ENCODE peak calls at places on chromosomes 2 and 18, in ten cellular contexts. One of them, this sample, is unnamed.

GRCh38 chr2:99692785-99693184 is 203.0 kb upstream of the REV1 start:
- DNase-seq in right atrium auricular region: peak
- DNase-seq in tibial nerve: no peak
- DNase-seq in aorta: no peak
- DNase-seq in substantia nigra: no peak
- DNase-seq in OCI-LY7: peak
- DNase-seq in cardiac muscle cell: no peak
- DNase-seq in fibroblast of lung: no peak
- DNase-seq in HepG2: no peak
- DNase-seq in left ventricle myocardium inferior: no peak
- DNase-seq in this sample: no peak

GRCh38 chr18:3886575-3887322 is 436.8 kb downstream of the TGIF1 start:
- DNase-seq in right atrium auricular region: no peak
- DNase-seq in tibial nerve: no peak
- DNase-seq in aorta: no peak
- DNase-seq in substantia nigra: no peak
- DNase-seq in OCI-LY7: peak
- DNase-seq in cardiac muscle cell: peak
- DNase-seq in fibroblast of lung: no peak
- DNase-seq in HepG2: no peak
- DNase-seq in left ventricle myocardium inferior: no peak
- DNase-seq in this sample: no peak

GRCh38 chr18:79863946-79864725 is 66.4 kb downstream of the KCNG2 start:
- DNase-seq in right atrium auricular region: no peak
- DNase-seq in tibial nerve: peak
- DNase-seq in aorta: no peak
- DNase-seq in substantia nigra: no peak
- DNase-seq in OCI-LY7: no peak
- DNase-seq in cardiac muscle cell: no peak
- DNase-seq in fibroblast of lung: no peak
- DNase-seq in HepG2: no peak
- DNase-seq in left ventricle myocardium inferior: no peak
- DNase-seq in this sample: no peak

GRCh38 chr2:230614913-230615332 is 97.7 kb upstream of the CAB39 start:
- DNase-seq in right atrium auricular region: no peak
- DNase-seq in tibial nerve: no peak
- DNase-seq in aorta: no peak
- DNase-seq in substantia nigra: no peak
- DNase-seq in OCI-LY7: peak
- DNase-seq in cardiac muscle cell: no peak
- DNase-seq in fibroblast of lung: peak
- DNase-seq in HepG2: no peak
- DNase-seq in left ventricle myocardium inferior: no peak
- DNase-seq in this sample: no peak

GRCh38 chr18:69586581-69586980 is 185.9 kb downstream of the DOK6 start:
- DNase-seq in right atrium auricular region: no peak
- DNase-seq in tibial nerve: no peak
- DNase-seq in aorta: no peak
- DNase-seq in substantia nigra: no peak
- DNase-seq in OCI-LY7: no peak
- DNase-seq in cardiac muscle cell: no peak
- DNase-seq in fibroblast of lung: no peak
- DNase-seq in HepG2: no peak
- DNase-seq in left ventricle myocardium inferior: no peak
- DNase-seq in this sample: no peak

GRCh38 chr18:38966846-38967245 is 1401.2 kb upstream of the CELF4 start:
- DNase-seq in right atrium auricular region: no peak
- DNase-seq in tibial nerve: no peak
- DNase-seq in aorta: no peak
- DNase-seq in substantia nigra: no peak
- DNase-seq in OCI-LY7: no peak
- DNase-seq in cardiac muscle cell: no peak
- DNase-seq in fibroblast of lung: peak
- DNase-seq in HepG2: no peak
- DNase-seq in left ventricle myocardium inferior: no peak
- DNase-seq in this sample: no peak

GRCh38 chr18:12309683-12310198 is 1.7 kb downstream of the TUBB6 start:
- DNase-seq in right atrium auricular region: peak
- DNase-seq in tibial nerve: no peak
- DNase-seq in aorta: no peak
- DNase-seq in substantia nigra: no peak
- DNase-seq in OCI-LY7: no peak
- DNase-seq in cardiac muscle cell: no peak
- DNase-seq in fibroblast of lung: no peak
- DNase-seq in HepG2: no peak
- DNase-seq in left ventricle myocardium inferior: no peak
- DNase-seq in this sample: peak

GRCh38 chr2:71474116-71474743 is 20.9 kb downstream of the DYSF start:
- DNase-seq in right atrium auricular region: no peak
- DNase-seq in tibial nerve: no peak
- DNase-seq in aorta: no peak
- DNase-seq in substantia nigra: no peak
- DNase-seq in OCI-LY7: no peak
- DNase-seq in cardiac muscle cell: no peak
- DNase-seq in fibroblast of lung: no peak
- DNase-seq in HepG2: no peak
- DNase-seq in left ventricle myocardium inferior: no peak
- DNase-seq in this sample: no peak

GRCh38 chr2:174939046-174939445 is 66.1 kb downstream of the CHN1 start:
- DNase-seq in right atrium auricular region: no peak
- DNase-seq in tibial nerve: no peak
- DNase-seq in aorta: no peak
- DNase-seq in substantia nigra: no peak
- DNase-seq in OCI-LY7: no peak
- DNase-seq in cardiac muscle cell: no peak
- DNase-seq in fibroblast of lung: peak
- DNase-seq in HepG2: no peak
- DNase-seq in left ventricle myocardium inferior: no peak
- DNase-seq in this sample: peak

GRCh38 chr18:42107287-42108045 is 152.4 kb downstream of the PIK3C3 start:
- DNase-seq in right atrium auricular region: no peak
- DNase-seq in tibial nerve: no peak
- DNase-seq in aorta: no peak
- DNase-seq in substantia nigra: no peak
- DNase-seq in OCI-LY7: no peak
- DNase-seq in cardiac muscle cell: no peak
- DNase-seq in fibroblast of lung: no peak
- DNase-seq in HepG2: no peak
- DNase-seq in left ventricle myocardium inferior: no peak
- DNase-seq in this sample: no peak

GRCh38 chr2:191333911-191334357 is 88.7 kb downstream of the MYO1B start:
- DNase-seq in right atrium auricular region: no peak
- DNase-seq in tibial nerve: no peak
- DNase-seq in aorta: no peak
- DNase-seq in substantia nigra: no peak
- DNase-seq in OCI-LY7: no peak
- DNase-seq in cardiac muscle cell: no peak
- DNase-seq in fibroblast of lung: peak
- DNase-seq in HepG2: no peak
- DNase-seq in left ventricle myocardium inferior: no peak
- DNase-seq in this sample: peak

GRCh38 chr2:30709516-30709915 is 97.7 kb downstream of the CAPN13 start:
- DNase-seq in right atrium auricular region: peak
- DNase-seq in tibial nerve: no peak
- DNase-seq in aorta: no peak
- DNase-seq in substantia nigra: no peak
- DNase-seq in OCI-LY7: no peak
- DNase-seq in cardiac muscle cell: no peak
- DNase-seq in fibroblast of lung: no peak
- DNase-seq in HepG2: no peak
- DNase-seq in left ventricle myocardium inferior: no peak
- DNase-seq in this sample: no peak

GRCh38 chr2:212538156-212539144 is at the start of gene ERBB4:
- DNase-seq in right atrium auricular region: no peak
- DNase-seq in tibial nerve: no peak
- DNase-seq in aorta: peak
- DNase-seq in substantia nigra: peak
- DNase-seq in OCI-LY7: no peak
- DNase-seq in cardiac muscle cell: peak
- DNase-seq in fibroblast of lung: no peak
- DNase-seq in HepG2: no peak
- DNase-seq in left ventricle myocardium inferior: peak
- DNase-seq in this sample: no peak

DNA sequence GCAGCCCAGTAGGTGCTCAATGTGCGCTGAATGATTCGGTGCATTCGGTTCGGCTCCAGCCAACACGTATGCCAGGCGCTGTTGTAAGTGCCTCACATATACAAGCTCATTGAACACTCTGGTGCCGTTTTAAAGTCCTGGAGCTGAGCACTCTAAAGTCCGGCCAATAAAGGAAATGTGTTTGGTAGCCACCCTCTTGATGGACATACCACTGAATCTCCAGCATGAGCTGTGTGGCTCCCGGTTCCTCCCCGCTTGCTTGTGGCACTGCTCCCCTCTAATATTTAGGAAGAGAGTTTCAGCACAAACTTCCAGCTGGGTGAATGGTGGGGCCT is 112.1 kb downstream of the MCFD2 start:
- DNase-seq in right atrium auricular region: peak
- DNase-seq in tibial nerve: no peak
- DNase-seq in aorta: no peak
- DNase-seq in substantia nigra: no peak
- DNase-seq in OCI-LY7: no peak
- DNase-seq in cardiac muscle cell: no peak
- DNase-seq in fibroblast of lung: no peak
- DNase-seq in HepG2: no peak
- DNase-seq in left ventricle myocardium inferior: no peak
- DNase-seq in this sample: no peak
- H3K27ac ChIP-seq in right atrium auricular region: peak
- H3K27ac ChIP-seq in tibial nerve: no peak
- H3K27ac ChIP-seq in aorta: no peak
- H3K27ac ChIP-seq in substantia nigra: no peak
- H3K27ac ChIP-seq in OCI-LY7: no peak
- H3K27ac ChIP-seq in cardiac muscle cell: no peak
- H3K27ac ChIP-seq in fibroblast of lung: peak
- H3K27ac ChIP-seq in HepG2: no peak
- H3K27ac ChIP-seq in left ventricle myocardium inferior: peak
- H3K27ac ChIP-seq in this sample: peak

GRCh38 chr2:128310761-128311160 is 7.9 kb downstream of the HS6ST1 start:
- DNase-seq in right atrium auricular region: no peak
- DNase-seq in tibial nerve: no peak
- DNase-seq in aorta: no peak
- DNase-seq in substantia nigra: no peak
- DNase-seq in OCI-LY7: no peak
- DNase-seq in cardiac muscle cell: no peak
- DNase-seq in fibroblast of lung: no peak
- DNase-seq in HepG2: no peak
- DNase-seq in left ventricle myocardium inferior: peak
- DNase-seq in this sample: no peak

GRCh38 chr2:128309341-128310093 is 9.2 kb downstream of the HS6ST1 start:
- DNase-seq in right atrium auricular region: no peak
- DNase-seq in tibial nerve: peak
- DNase-seq in aorta: no peak
- DNase-seq in substantia nigra: peak
- DNase-seq in OCI-LY7: no peak
- DNase-seq in cardiac muscle cell: peak
- DNase-seq in fibroblast of lung: peak
- DNase-seq in HepG2: peak
- DNase-seq in left ventricle myocardium inferior: peak
- DNase-seq in this sample: no peak

GRCh38 chr2:128311216-128311754 is 7.4 kb downstream of the HS6ST1 start:
- DNase-seq in right atrium auricular region: no peak
- DNase-seq in tibial nerve: no peak
- DNase-seq in aorta: no peak
- DNase-seq in substantia nigra: no peak
- DNase-seq in OCI-LY7: no peak
- DNase-seq in cardiac muscle cell: no peak
- DNase-seq in fibroblast of lung: no peak
- DNase-seq in HepG2: no peak
- DNase-seq in left ventricle myocardium inferior: no peak
- DNase-seq in this sample: no peak

GRCh38 chr2:128308889-128309288 is 9.8 kb downstream of the HS6ST1 start:
- DNase-seq in right atrium auricular region: no peak
- DNase-seq in tibial nerve: no peak
- DNase-seq in aorta: no peak
- DNase-seq in substantia nigra: no peak
- DNase-seq in OCI-LY7: no peak
- DNase-seq in cardiac muscle cell: no peak
- DNase-seq in fibroblast of lung: no peak
- DNase-seq in HepG2: no peak
- DNase-seq in left ventricle myocardium inferior: peak
- DNase-seq in this sample: no peak

DNA sequence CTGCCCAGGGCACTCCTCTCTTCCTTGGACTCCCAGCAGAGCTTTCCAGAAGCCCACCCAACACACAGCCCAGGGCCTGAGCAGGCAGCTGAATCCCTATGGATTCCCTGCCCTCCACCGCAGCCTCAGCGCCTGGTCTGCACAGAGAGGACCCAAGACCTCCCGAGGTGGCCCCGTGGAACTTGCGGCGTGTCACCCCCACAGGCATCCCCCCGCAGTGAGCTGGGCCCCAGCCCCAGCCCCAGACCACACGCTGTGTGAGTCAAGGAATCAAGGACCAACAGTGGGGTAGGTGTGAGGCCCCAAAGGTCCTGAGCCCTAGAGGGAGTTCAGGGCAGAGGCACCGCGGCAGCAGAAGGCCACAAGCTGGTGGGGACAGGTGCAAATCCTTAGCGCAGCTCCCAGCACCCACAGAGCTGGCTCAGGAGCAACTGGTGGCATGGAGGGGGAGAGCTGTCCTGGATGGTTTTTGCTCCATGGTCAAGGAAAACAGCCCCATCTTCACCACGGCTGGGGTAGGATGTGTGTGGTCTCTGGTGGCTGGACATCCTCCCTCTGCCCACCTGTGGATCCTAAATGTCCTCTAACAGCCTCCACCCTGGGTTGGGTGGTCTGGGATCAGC is 8.5 kb downstream of the HS6ST1 start:
- DNase-seq in right atrium auricular region: no peak
- DNase-seq in tibial nerve: peak
- DNase-seq in aorta: no peak
- DNase-seq in substantia nigra: no peak
- DNase-seq in OCI-LY7: no peak
- DNase-seq in cardiac muscle cell: no peak
- DNase-seq in fibroblast of lung: no peak
- DNase-seq in HepG2: no peak
- DNase-seq in left ventricle myocardium inferior: peak
- DNase-seq in this sample: no peak
- H3K27ac ChIP-seq in right atrium auricular region: no peak
- H3K27ac ChIP-seq in tibial nerve: no peak
- H3K27ac ChIP-seq in aorta: no peak
- H3K27ac ChIP-seq in substantia nigra: peak
- H3K27ac ChIP-seq in OCI-LY7: no peak
- H3K27ac ChIP-seq in cardiac muscle cell: no peak
- H3K27ac ChIP-seq in fibroblast of lung: peak
- H3K27ac ChIP-seq in HepG2: peak
- H3K27ac ChIP-seq in left ventricle myocardium inferior: no peak
- H3K27ac ChIP-seq in this sample: no peak

GRCh38 chr18:9148239-9148552 is 11.6 kb downstream of the ANKRD12 start:
- DNase-seq in right atrium auricular region: no peak
- DNase-seq in tibial nerve: no peak
- DNase-seq in aorta: no peak
- DNase-seq in substantia nigra: no peak
- DNase-seq in OCI-LY7: no peak
- DNase-seq in cardiac muscle cell: no peak
- DNase-seq in fibroblast of lung: no peak
- DNase-seq in HepG2: no peak
- DNase-seq in left ventricle myocardium inferior: no peak
- DNase-seq in this sample: no peak
- H3K27ac ChIP-seq in right atrium auricular region: no peak
- H3K27ac ChIP-seq in tibial nerve: no peak
- H3K27ac ChIP-seq in aorta: no peak
- H3K27ac ChIP-seq in substantia nigra: no peak
- H3K27ac ChIP-seq in OCI-LY7: peak
- H3K27ac ChIP-seq in cardiac muscle cell: no peak
- H3K27ac ChIP-seq in fibroblast of lung: no peak
- H3K27ac ChIP-seq in HepG2: no peak
- H3K27ac ChIP-seq in left ventricle myocardium inferior: peak
- H3K27ac ChIP-seq in this sample: no peak

GRCh38 chr2:28624436-28624797 is 127.2 kb upstream of the PPP1CB start:
- DNase-seq in right atrium auricular region: no peak
- DNase-seq in tibial nerve: no peak
- DNase-seq in aorta: no peak
- DNase-seq in substantia nigra: no peak
- DNase-seq in OCI-LY7: no peak
- DNase-seq in cardiac muscle cell: no peak
- DNase-seq in fibroblast of lung: no peak
- DNase-seq in HepG2: no peak
- DNase-seq in left ventricle myocardium inferior: no peak
- DNase-seq in this sample: no peak
- H3K27ac ChIP-seq in right atrium auricular region: peak
- H3K27ac ChIP-seq in tibial nerve: peak
- H3K27ac ChIP-seq in aorta: peak
- H3K27ac ChIP-seq in substantia nigra: no peak
- H3K27ac ChIP-seq in OCI-LY7: no peak
- H3K27ac ChIP-seq in cardiac muscle cell: peak
- H3K27ac ChIP-seq in fibroblast of lung: no peak
- H3K27ac ChIP-seq in HepG2: no peak
- H3K27ac ChIP-seq in left ventricle myocardium inferior: peak
- H3K27ac ChIP-seq in this sample: peak

This sample was measured in RWPE1.